ENCODE peak calls at places on chromosomes 11 and 22, in five cellular contexts. R is transverse colon, Y is right lobe of liver, K is stomach, I is colonic mucosa. T is an unnamed sample.

GRCh38 chr11:72573380-72573949 is 100.8 kb downstream of the PDE2A start:
- DNase-seq in I (no peak), R (peak; percentile 22), K (no peak), Y (peak; percentile 41), T (peak; percentile 73)

GRCh38 chr11:128399722-128400121 is 187.6 kb downstream of the ETS1 start:
- DNase-seq in K (no peak), Y (no peak), I (no peak), R (no peak), T (no peak)

GRCh38 chr11:27087425-27087824 is 46.8 kb downstream of the BBOX1 start:
- DNase-seq in K (no peak), Y (no peak), R (no peak), I (no peak), T (no peak)

GRCh38 chr11:3218483-3219280 is at the start of gene MRGPRG:
- DNase-seq in Y (peak; percentile 36), K (peak; percentile 21), R (peak; percentile 6), I (no peak), T (no peak)

GRCh38 chr11:123690490-123690889 is 36.1 kb upstream of the SCN3B start:
- DNase-seq in I (no peak), R (no peak), Y (no peak), K (no peak), T (no peak)

GRCh38 chr11:3086114-3086513 is 28.9 kb upstream of the CARS1 start:
- DNase-seq in R (no peak), I (no peak), Y (no peak), K (no peak), T (no peak)

GRCh38 chr11:43547900-43548381 is 132.6 kb upstream of the HSD17B12 start:
- DNase-seq in K (peak; percentile 41), R (no peak), I (no peak), Y (no peak), T (no peak)

GRCh38 chr11:46724088-46724487 is 5.1 kb downstream of the F2 start:
- DNase-seq in K (no peak), Y (no peak), R (no peak), I (no peak), T (no peak)

GRCh38 chr11:84719935-84720577 is 907.1 kb downstream of the DLG2 start:
- DNase-seq in K (no peak), R (peak; percentile 7), Y (no peak), I (peak; percentile 17), T (peak; percentile 32)

DNA sequence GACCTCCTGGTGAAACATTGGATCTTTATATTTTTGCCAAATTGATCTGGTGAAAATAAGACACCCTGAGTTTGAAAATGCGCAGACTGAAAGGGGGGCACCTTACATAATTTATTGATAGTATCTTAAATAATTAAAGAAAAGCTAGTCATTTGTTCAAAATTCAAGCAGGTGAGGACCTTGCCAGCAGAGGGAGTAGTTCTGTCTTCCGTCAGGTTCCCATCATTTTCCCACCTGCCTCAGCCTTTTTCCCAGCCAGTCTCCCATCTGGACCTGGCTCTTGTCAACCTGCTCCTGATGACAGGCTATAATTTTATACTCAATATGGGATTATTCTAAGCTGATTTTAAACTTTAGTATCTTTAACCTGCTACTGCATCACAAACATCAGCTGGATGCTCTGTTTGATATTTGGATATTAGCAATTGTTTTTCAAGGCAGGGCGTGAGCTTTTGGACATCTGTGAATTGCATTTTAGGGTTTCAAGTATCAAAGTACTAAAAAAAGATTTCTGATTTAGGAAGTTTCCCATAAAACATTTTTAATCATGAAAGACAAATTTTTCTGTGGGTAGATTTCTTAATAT is 132.0 kb downstream of the ELP4 start:
- DNase-seq in R (peak; percentile 8), Y (peak; percentile 39), K (peak; percentile 29), I (peak; percentile 27), T (peak; percentile 36)
- TF ChIP-seq CTCF in R (peak; percentile 54), Y (peak; percentile 56), K (peak; percentile 28), I (peak; percentile 36), T (peak; percentile 62)

DNA sequence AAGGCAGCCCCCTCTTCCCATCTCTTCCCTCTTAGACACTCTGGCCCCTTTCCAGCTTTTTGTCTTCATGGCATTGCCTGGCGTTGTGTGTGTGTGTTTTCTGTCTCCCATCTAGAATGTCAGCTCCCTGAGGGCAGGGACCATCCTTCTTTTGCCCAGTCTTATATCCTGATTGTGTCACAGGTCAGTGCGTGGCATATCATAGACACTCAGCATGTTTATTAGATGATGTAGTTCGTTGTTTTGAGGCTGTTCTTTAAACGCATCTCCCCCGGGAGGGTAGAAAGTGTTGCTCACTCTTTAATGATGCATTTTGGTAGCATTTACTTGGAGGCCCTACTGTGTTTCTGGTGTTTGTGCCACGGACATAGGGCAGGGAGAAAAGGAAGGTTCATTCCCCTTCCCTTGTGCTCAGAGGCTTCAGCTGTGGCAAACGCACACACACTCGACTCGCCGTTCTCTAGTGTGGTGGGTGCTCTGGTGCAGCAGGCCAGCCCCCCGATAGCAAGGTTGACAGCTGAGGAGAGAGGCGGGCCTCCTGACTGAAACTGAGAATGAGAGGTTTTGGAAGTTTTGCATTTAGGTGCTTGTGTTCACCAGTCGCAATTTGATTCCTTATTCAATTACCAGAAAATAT is 60.2 kb downstream of the TNRC6B start:
- DNase-seq in I (no peak), Y (no peak), K (no peak), R (no peak), T (no peak)
- H3K4me1 ChIP-seq in I (no peaks in the 10 kb centered on the region), Y (no peaks in the 10 kb centered on the region), K (peaks cover 60% of the 10 kb centered on the region), R (peaks cover 10% of the 10 kb centered on the region), T (peaks cover 12% of the 10 kb centered on the region)

DNA sequence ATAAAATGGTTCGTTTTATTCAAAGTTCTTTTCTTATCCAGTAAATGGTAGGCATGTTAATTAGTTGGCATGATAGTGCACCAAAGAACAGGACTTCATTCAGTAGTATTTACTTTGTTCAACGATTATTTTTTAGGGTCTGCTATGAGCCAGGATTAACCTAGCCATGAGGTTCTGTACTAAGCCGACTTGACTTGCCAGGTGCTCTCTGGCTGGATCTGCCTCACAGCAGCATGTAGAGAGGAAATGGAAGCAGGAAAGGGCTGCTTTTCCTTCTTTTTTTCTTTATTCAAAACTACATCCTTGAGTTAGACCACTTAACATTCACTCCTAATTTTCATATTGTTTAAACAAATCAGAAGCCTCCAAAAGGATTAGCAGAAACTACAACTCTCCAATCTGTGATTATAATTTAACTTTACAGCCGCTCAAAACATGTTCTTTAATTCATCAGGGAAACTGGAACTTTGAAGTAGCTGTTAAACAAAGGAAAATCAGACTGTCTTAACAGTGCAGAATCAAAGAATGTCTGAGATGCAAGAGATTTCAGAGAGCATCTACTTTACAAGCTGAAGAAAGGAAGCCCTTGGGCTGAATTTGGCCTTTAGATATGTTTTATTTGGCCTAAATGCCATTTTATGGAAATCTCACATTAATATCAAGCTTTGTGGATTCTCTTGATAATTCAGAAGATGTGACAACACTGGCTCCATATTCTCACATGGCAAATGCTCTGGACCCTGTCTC is 281.4 kb upstream of the CTSC start:
- DNase-seq in I (no peak), K (no peak), Y (no peak), R (no peak), T (no peak)
- TF ChIP-seq CTCF in I (no peak), K (no peak), Y (no peak), R (no peak), T (no peak)

DNA sequence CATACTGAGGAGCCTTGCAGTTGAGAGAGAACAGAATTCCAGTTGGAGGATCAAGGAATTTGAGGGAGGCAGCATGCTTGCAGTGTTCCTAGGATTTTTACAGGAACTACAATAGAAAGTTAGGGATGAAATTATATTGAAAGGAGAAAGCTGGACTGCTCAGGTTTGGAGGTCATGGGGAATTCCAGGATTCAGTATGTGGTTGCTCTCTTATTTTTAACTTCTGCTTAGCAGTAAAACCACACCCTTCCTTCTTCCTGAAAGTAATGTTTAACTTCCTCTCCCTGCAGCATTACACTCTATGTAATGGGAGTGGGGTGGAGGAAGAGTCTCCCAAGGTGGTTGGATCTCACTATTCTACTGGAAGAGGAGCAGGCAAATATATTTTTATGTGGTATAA is 31.3 kb downstream of the CTNND1 start:
- DNase-seq in R (no peak), K (no peak), I (peak; percentile 42), Y (no peak), T (no peak)
- H3K4me1 ChIP-seq in R (peaks cover 46% of the 10 kb centered on the region), K (peaks cover 88% of the 10 kb centered on the region), I (peaks cover 20% of the 10 kb centered on the region), Y (peaks cover 48% of the 10 kb centered on the region), T (no peaks in the 10 kb centered on the region)

GRCh38 chr22:19477321-19478085 is 1.5 kb downstream of the UFD1 start:
- DNase-seq in K (no peak), I (no peak), Y (peak; percentile 26), R (no peak), T (no peak)
- TF ChIP-seq CTCF in K (peak; percentile 13), I (no peak), Y (peak; percentile 39), R (no peak), T (peak; percentile 19)

GRCh38 chr11:11976476-11977187 is 31.8 kb downstream of the DKK3 start:
- DNase-seq in I (peak; percentile 33), Y (peak; percentile 96), K (peak; percentile 66), R (peak; percentile 53), T (no peak)
- H3K4me1 ChIP-seq in I (peaks cover 8% of the 10 kb centered on the region), Y (peaks cover 33% of the 10 kb centered on the region), K (peaks cover 83% of the 10 kb centered on the region), R (peaks cover 33% of the 10 kb centered on the region), T (peaks cover 37% of the 10 kb centered on the region)

GRCh38 chr11:64878494-64879225 is at the start of gene EHD1:
- DNase-seq in K (peak; percentile 99), R (peak; percentile 100), Y (peak; percentile 99), I (peak; percentile 99), T (peak; percentile 96)
- TF ChIP-seq CTCF in K (peak; percentile 23), R (peak; percentile 19), Y (peak; percentile 48), I (no peak), T (peak; percentile 28)